ENCODE peak calls at places on chromosomes 7 and 10, in ten cellular contexts. O is mesendoderm, M is amniotic stem cell, J is T1000, I is GM04503, N is D721Med, U is A549, D is HTR-8/SVneo, C is NCI-H774, S is aorta. Q is an unnamed sample.

GRCh38 chr10:79260803-79261740 is 86.2 kb upstream of the PPIF start:
- DNase-seq in O (peak; percentile 48), M (no peak), J (no peak), I (no peak), N (peak; percentile 57), U (no peak), D (no peak), C (peak; percentile 75), S (no peak), Q (no peak)

GRCh38 chr7:90629306-90629918 is 33.3 kb downstream of the CDK14 start:
- DNase-seq in O (peak; percentile 85), M (no peak), J (no peak), I (no peak), N (no peak), U (peak; percentile 43), D (peak; percentile 37), C (no peak), S (no peak), Q (no peak)

GRCh38 chr10:121947931-121948330 is 20.1 kb upstream of the ATE1 start:
- DNase-seq in O (peak; percentile 65), M (no peak), J (no peak), I (no peak), N (no peak), U (peak; percentile 59), D (no peak), C (no peak), S (no peak), Q (no peak)

GRCh38 chr7:43467406-43467805 is 115.5 kb upstream of the STK17A start:
- DNase-seq in O (no peak), M (no peak), J (peak; percentile 29), I (no peak), N (no peak), U (no peak), D (no peak), C (no peak), S (no peak), Q (no peak)

GRCh38 chr10:117004627-117005453 is at the start of gene SHTN1:
- DNase-seq in O (peak; percentile 82), M (no peak), J (peak; percentile 60), I (peak; percentile 10), N (no peak), U (peak; percentile 88), D (peak; percentile 22), C (peak; percentile 81), S (peak; percentile 89), Q (no peak)

GRCh38 chr7:32204361-32205018 is 134.3 kb upstream of the PDE1C start:
- DNase-seq in O (peak; percentile 88), M (peak; percentile 81), J (peak; percentile 79), I (peak; percentile 53), N (no peak), U (peak; percentile 91), D (peak; percentile 83), C (peak; percentile 27), S (peak; percentile 81), Q (peak; percentile 24)

GRCh38 chr10:122457934-122458333 is 3.4 kb upstream of the HTRA1 start:
- DNase-seq in O (no peak), M (no peak), J (no peak), I (no peak), N (no peak), U (no peak), D (no peak), C (no peak), S (no peak), Q (no peak)

GRCh38 chr7:39153647-39154046 is 175.9 kb downstream of the POU6F2 start:
- DNase-seq in O (peak; percentile 16), M (no peak), J (no peak), I (no peak), N (no peak), U (no peak), D (no peak), C (no peak), S (no peak), Q (no peak)

GRCh38 chr10:128063736-128064614 is 62.2 kb downstream of the MKI67 start:
- DNase-seq in O (peak; percentile 22), M (no peak), J (no peak), I (no peak), N (no peak), U (no peak), D (no peak), C (no peak), S (peak; percentile 61), Q (no peak)

GRCh38 chr7:132049462-132050304 is 493.3 kb upstream of the PODXL start:
- DNase-seq in O (peak; percentile 54), M (no peak), J (no peak), I (no peak), N (no peak), U (peak; percentile 26), D (no peak), C (no peak), S (no peak), Q (no peak)

GRCh38 chr7:27170936-27171635 is 3.0 kb downstream of the HOXA10 start:
- DNase-seq in O (peak; percentile 53), M (no peak), J (no peak), I (no peak), N (no peak), U (no peak), D (no peak), C (no peak), S (peak; percentile 76), Q (no peak)

GRCh38 chr10:94108200-94108599 is 114.5 kb downstream of the PLCE1 start:
- DNase-seq in O (no peak), M (peak; percentile 32), J (peak; percentile 35), I (peak; percentile 61), N (no peak), U (peak; percentile 35), D (no peak), C (no peak), S (no peak), Q (peak; percentile 55)

GRCh38 chr10:70462349-70462984 is 16.1 kb upstream of the PALD1 start:
- DNase-seq in O (no peak), M (no peak), J (no peak), I (no peak), N (no peak), U (peak; percentile 21), D (no peak), C (peak; percentile 43), S (peak; percentile 91), Q (no peak)

GRCh38 chr7:80107278-80107677 is 27.4 kb upstream of the GNAI1 start:
- DNase-seq in O (no peak), M (no peak), J (no peak), I (no peak), N (no peak), U (no peak), D (no peak), C (no peak), S (no peak), Q (no peak)

GRCh38 chr10:68079434-68079833 is 4.4 kb upstream of the HERC4 start:
- DNase-seq in O (no peak), M (no peak), J (no peak), I (no peak), N (no peak), U (no peak), D (no peak), C (no peak), S (no peak), Q (no peak)

GRCh38 chr10:88477343-88478085 is 105.6 kb downstream of the RNLS start:
- DNase-seq in O (no peak), M (no peak), J (no peak), I (no peak), N (no peak), U (no peak), D (no peak), C (no peak), S (no peak), Q (peak; percentile 20)

GRCh38 chr10:129500617-129501339 is 33.7 kb downstream of the MGMT start:
- DNase-seq in O (no peak), M (no peak), J (no peak), I (no peak), N (no peak), U (no peak), D (no peak), C (no peak), S (no peak), Q (no peak)

GRCh38 chr10:125392140-125392539 is 231.8 kb upstream of the CTBP2 start:
- DNase-seq in O (no peak), M (no peak), J (no peak), I (no peak), N (no peak), U (no peak), D (no peak), C (no peak), S (no peak), Q (no peak)

GRCh38 chr10:1057106-1057657 is 997 bp downstream of the WDR37 start:
- DNase-seq in O (peak; percentile 35), M (no peak), J (no peak), I (no peak), N (no peak), U (no peak), D (no peak), C (no peak), S (no peak), Q (no peak)

GRCh38 chr10:23293145-23293724 is 51.4 kb downstream of the C10orf67 start:
- DNase-seq in O (peak; percentile 68), M (no peak), J (no peak), I (no peak), N (no peak), U (peak; percentile 44), D (peak; percentile 23), C (peak; percentile 84), S (no peak), Q (peak; percentile 18)

GRCh38 chr10:123275183-123275549 is 121.0 kb downstream of the BUB3 start:
- DNase-seq in O (no peak), M (no peak), J (no peak), I (no peak), N (no peak), U (no peak), D (no peak), C (no peak), S (no peak), Q (no peak)

GRCh38 chr10:127679642-127680255 is 57.2 kb upstream of the FOXI2 start:
- DNase-seq in O (peak; percentile 19), M (no peak), J (no peak), I (no peak), N (no peak), U (no peak), D (no peak), C (no peak), S (no peak), Q (no peak)

GRCh38 chr7:137696376-137696775 is 150.4 kb downstream of the DGKI start:
- DNase-seq in O (no peak), M (no peak), J (no peak), I (no peak), N (no peak), U (no peak), D (no peak), C (no peak), S (no peak), Q (no peak)

GRCh38 chr10:34119456-34119855 is 695.6 kb downstream of the PARD3 start:
- DNase-seq in O (no peak), M (no peak), J (no peak), I (no peak), N (no peak), U (no peak), D (no peak), C (no peak), S (no peak), Q (no peak)

GRCh38 chr7:150974468-150975391 is 3.4 kb downstream of the KCNH2 start:
- DNase-seq in O (no peak), M (no peak), J (no peak), I (no peak), N (peak; percentile 88), U (peak; percentile 44), D (no peak), C (peak; percentile 62), S (no peak), Q (no peak)

GRCh38 chr10:13349776-13350274 is 1.7 kb upstream of the SEPHS1 start:
- DNase-seq in O (peak; percentile 94), M (no peak), J (peak; percentile 82), I (no peak), N (no peak), U (no peak), D (peak; percentile 46), C (peak; percentile 1), S (peak; percentile 79), Q (no peak)

GRCh38 chr7:128114806-128115205 is 83.6 kb upstream of the LRRC4 start:
- DNase-seq in O (no peak), M (no peak), J (no peak), I (no peak), N (no peak), U (no peak), D (no peak), C (no peak), S (no peak), Q (no peak)

GRCh38 chr10:113438660-113439059 is 114.2 kb upstream of the HABP2 start:
- DNase-seq in O (no peak), M (no peak), J (no peak), I (peak; percentile 55), N (no peak), U (no peak), D (no peak), C (no peak), S (no peak), Q (no peak)

Q was measured in non-pigmented ciliary epithelial cell.